ENCODE peak calls at places on chromosomes 1 and 21, in four cellular contexts. Q is Caki2, N is T-cell, Z is astrocyte. P is an unnamed sample.

GRCh38 chr1:181149326-181150000 is 61.0 kb downstream of the IER5 start:
- DNase-seq in Q (no peak), N (peak), Z (no peak), P (peak)

GRCh38 chr1:31793086-31793485 is 22.7 kb downstream of the SPOCD1 start:
- DNase-seq in Q (no peak), N (no peak), Z (no peak), P (no peak)

GRCh38 chr21:45449658-45450502 is 44.9 kb downstream of the COL18A1 start:
- DNase-seq in Q (no peak), N (no peak), Z (no peak), P (no peak)

GRCh38 chr1:112833806-112834205 is 118.7 kb upstream of the PPM1J start:
- DNase-seq in Q (no peak), N (no peak), Z (peak), P (no peak)

GRCh38 chr1:160096491-160097116 is 1.8 kb downstream of the IGSF8 start:
- DNase-seq in Q (no peak), N (no peak), Z (no peak), P (no peak)

GRCh38 chr1:53294557-53294956 is 33.3 kb downstream of the LRP8 start:
- DNase-seq in Q (peak), N (no peak), Z (peak), P (no peak)

GRCh38 chr1:176217461-176218099 is 10.5 kb upstream of the COP1 start:
- DNase-seq in Q (no peak), N (no peak), Z (no peak), P (no peak)

GRCh38 chr1:206036661-206037455 is 13.2 kb upstream of the CTSE start:
- DNase-seq in Q (no peak), N (no peak), Z (no peak), P (no peak)

GRCh38 chr1:212457740-212458338 is 25.1 kb downstream of the NENF start:
- DNase-seq in Q (peak), N (peak), Z (no peak), P (no peak)

GRCh38 chr1:27179373-27179772 is 24.4 kb upstream of the SLC9A1 start:
- DNase-seq in Q (no peak), N (no peak), Z (no peak), P (no peak)

GRCh38 chr1:4650486-4650885 is 3.9 kb upstream of the AJAP1 start:
- DNase-seq in Q (peak), N (no peak), Z (peak), P (no peak)

GRCh38 chr21:26115899-26116298 is 54.7 kb downstream of the APP start:
- DNase-seq in Q (no peak), N (no peak), Z (peak), P (no peak)

GRCh38 chr1:119799003-119799402 is 12.3 kb downstream of the REG4 start:
- DNase-seq in Q (no peak), N (no peak), Z (no peak), P (no peak)

GRCh38 chr1:76868916-76869315 is 1.6 kb downstream of the ST6GALNAC5 start:
- DNase-seq in Q (no peak), N (no peak), Z (no peak), P (no peak)

GRCh38 chr21:33433001-33433400 is 29.8 kb downstream of the IFNGR2 start:
- DNase-seq in Q (no peak), N (no peak), Z (no peak), P (no peak)

GRCh38 chr1:205480349-205481278 is 23.9 kb upstream of the CDK18 start:
- DNase-seq in Q (no peak), N (peak), Z (no peak), P (no peak)

GRCh38 chr1:192607836-192608235 is 28.1 kb upstream of the RGS13 start:
- DNase-seq in Q (no peak), N (no peak), Z (peak), P (no peak)

GRCh38 chr1:80054129-80054528 is 1047.6 kb upstream of the ADGRL4 start:
- DNase-seq in Q (peak), N (no peak), Z (peak), P (peak)

GRCh38 chr1:100575406-100575805 is 37.5 kb downstream of the GPR88 start:
- DNase-seq in Q (no peak), N (no peak), Z (no peak), P (no peak)